ENCODE peak calls at places on chromosomes 3 and 15, in nine cellular contexts. F is bronchial epithelial cell, Y is psoas muscle, C is stomach, X is lower lobe of right lung, V is HepG2, H is foreskin fibroblast, O is fibroblast of the aortic adventitia, B is heart left ventricle. I is an unnamed sample.

GRCh38 chr15:75109021-75109690 is 85.8 kb downstream of the PPCDC start:
- DNase-seq in V (no peak), B (no peak), X (no peak), Y (no peak), F (no peak), O (no peak), C (no peak), H (no peak), I (no peak)

GRCh38 chr3:179622023-179622422 is 17.4 kb downstream of the NDUFB5 start:
- DNase-seq in C (no peak), Y (no peak), O (no peak), H (no peak), F (no peak), X (no peak), V (no peak), B (no peak), I (no peak)

GRCh38 chr15:36931434-36931833 is 168.9 kb downstream of the MEIS2 start:
- DNase-seq in F (no peak), Y (no peak), V (no peak), B (no peak), C (no peak), X (no peak), O (no peak), H (no peak), I (no peak)

GRCh38 chr15:73326157-73326556 is 42.6 kb downstream of the HCN4 start:
- DNase-seq in X (no peak), B (no peak), C (no peak), H (no peak), Y (no peak), O (no peak), F (no peak), V (no peak), I (no peak)

GRCh38 chr3:120850326-120851295 is 57.4 kb upstream of the STXBP5L start:
- DNase-seq in H (no peak), B (no peak), F (peak), V (no peak), C (no peak), X (no peak), O (peak), Y (no peak), I (no peak)

GRCh38 chr3:42698911-42699230 is 3.7 kb downstream of the HHATL start:
- DNase-seq in V (no peak), Y (peak), O (no peak), B (no peak), F (no peak), C (peak), H (no peak), X (peak), I (no peak)

GRCh38 chr15:51647128-51647562 is 24.6 kb upstream of the DMXL2 start:
- DNase-seq in C (peak), Y (peak), B (peak), F (peak), O (peak), X (peak), H (peak), V (no peak), I (peak)

GRCh38 chr3:50607271-50608091 is 4.1 kb downstream of the CISH start:
- DNase-seq in C (no peak), Y (peak), V (no peak), O (no peak), H (no peak), X (peak), B (peak), F (no peak), I (no peak)

GRCh38 chr3:101902041-101902440 is 52.7 kb downstream of the NFKBIZ start:
- DNase-seq in H (peak), X (no peak), B (no peak), Y (no peak), V (no peak), O (peak), F (peak), C (no peak), I (peak)

GRCh38 chr3:36606871-36607765 is 157.2 kb downstream of the DCLK3 start:
- DNase-seq in B (no peak), H (no peak), X (no peak), V (no peak), F (no peak), Y (no peak), O (peak), C (no peak), I (no peak)

GRCh38 chr3:150035400-150035799 is 64.7 kb upstream of the PFN2 start:
- DNase-seq in O (no peak), F (no peak), V (no peak), C (no peak), Y (peak), B (no peak), X (no peak), H (no peak), I (no peak)

GRCh38 chr15:77633134-77633912 is 611 bp upstream of the LINGO1 start:
- DNase-seq in F (peak), C (peak), H (peak), X (peak), V (peak), B (peak), Y (peak), O (peak), I (peak)

GRCh38 chr15:91884604-91885003 is 31.1 kb downstream of the SLCO3A1 start:
- DNase-seq in V (no peak), C (no peak), O (peak), Y (no peak), F (no peak), B (no peak), H (no peak), X (no peak), I (no peak)

GRCh38 chr15:91887321-91887720 is 33.8 kb downstream of the SLCO3A1 start:
- DNase-seq in O (no peak), C (no peak), Y (no peak), X (no peak), V (no peak), F (no peak), H (no peak), B (peak), I (no peak)

GRCh38 chr15:91886878-91887277 is 33.4 kb downstream of the SLCO3A1 start:
- DNase-seq in O (no peak), B (no peak), F (no peak), V (no peak), Y (no peak), X (no peak), C (no peak), H (no peak), I (no peak)

GRCh38 chr15:91885054-91885453 is 31.5 kb downstream of the SLCO3A1 start:
- DNase-seq in C (no peak), Y (no peak), F (no peak), V (no peak), B (no peak), O (no peak), H (no peak), X (no peak), I (no peak)

DNA sequence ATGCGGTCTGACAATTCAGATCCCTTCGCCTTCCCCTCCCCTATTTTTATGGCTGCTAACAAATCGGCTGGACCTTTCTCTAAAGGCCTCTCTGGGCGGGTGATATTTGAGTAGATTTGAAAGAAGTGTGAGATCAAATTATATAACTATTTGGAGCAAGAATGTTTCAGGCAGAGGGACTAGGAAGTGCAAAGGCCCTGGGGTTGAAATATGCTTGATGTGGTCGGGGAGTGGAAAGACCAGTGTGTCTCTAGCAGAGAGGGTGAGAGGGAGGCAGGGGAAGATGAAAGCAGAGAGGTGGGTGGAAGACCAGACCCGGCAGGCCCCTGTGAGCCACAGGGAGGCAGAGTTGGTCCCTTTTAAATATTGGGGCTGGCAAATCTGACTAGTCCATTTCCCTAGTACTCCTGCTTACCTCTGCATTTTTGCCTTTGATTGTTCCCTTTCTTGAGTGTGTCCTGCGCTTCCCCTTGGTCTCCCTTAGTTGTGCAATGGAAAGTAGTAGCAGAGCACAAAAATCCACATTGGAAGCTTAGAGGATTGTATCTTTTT is 32.3 kb downstream of the SLCO3A1 start:
- DNase-seq in C (no peak), F (no peak), H (no peak), V (no peak), Y (no peak), O (no peak), B (no peak), X (no peak), I (no peak)
- TF ChIP-seq CTCF in C (no peak), F (peak), H (no peak), V (no peak), Y (peak), O (no peak), B (no peak), X (peak), I (no peak)

GRCh38 chr3:185595520-185595919 is 9.4 kb downstream of the SENP2 start:
- DNase-seq in Y (no peak), X (no peak), F (no peak), B (no peak), C (no peak), O (no peak), H (no peak), V (no peak), I (no peak)
- H3K4me3 ChIP-seq in Y (no peak), X (no peak), F (no peak), B (no peak), C (no peak), O (no peak), H (no peak), V (no peak), I (no peak)

GRCh38 chr15:45586990-45587860 is at the start of gene BLOC1S6:
- DNase-seq in B (peak), O (peak), V (peak), F (peak), X (peak), Y (peak), H (peak), C (peak), I (peak)
- TF ChIP-seq CTCF in B (no peak), O (no peak), V (no peak), F (no peak), X (no peak), Y (no peak), H (no peak), C (no peak), I (no peak)

GRCh38 chr15:64247906-64248541 is 85.2 kb upstream of the PPIB start:
- DNase-seq in Y (no peak), C (no peak), X (no peak), B (no peak), H (peak), F (peak), O (peak), V (peak), I (peak)

GRCh38 chr15:64247535-64247905 is 84.7 kb upstream of the PPIB start:
- DNase-seq in H (no peak), C (no peak), Y (no peak), O (no peak), F (no peak), B (no peak), X (no peak), V (peak), I (no peak)

GRCh38 chr15:64245405-64245804 is 82.6 kb upstream of the PPIB start:
- DNase-seq in X (no peak), O (no peak), C (no peak), F (no peak), Y (no peak), V (no peak), B (no peak), H (no peak), I (no peak)

GRCh38 chr15:64249406-64249805 is 86.6 kb upstream of the PPIB start:
- DNase-seq in B (no peak), O (no peak), F (peak), C (no peak), X (no peak), V (no peak), Y (no peak), H (no peak), I (no peak)

DNA sequence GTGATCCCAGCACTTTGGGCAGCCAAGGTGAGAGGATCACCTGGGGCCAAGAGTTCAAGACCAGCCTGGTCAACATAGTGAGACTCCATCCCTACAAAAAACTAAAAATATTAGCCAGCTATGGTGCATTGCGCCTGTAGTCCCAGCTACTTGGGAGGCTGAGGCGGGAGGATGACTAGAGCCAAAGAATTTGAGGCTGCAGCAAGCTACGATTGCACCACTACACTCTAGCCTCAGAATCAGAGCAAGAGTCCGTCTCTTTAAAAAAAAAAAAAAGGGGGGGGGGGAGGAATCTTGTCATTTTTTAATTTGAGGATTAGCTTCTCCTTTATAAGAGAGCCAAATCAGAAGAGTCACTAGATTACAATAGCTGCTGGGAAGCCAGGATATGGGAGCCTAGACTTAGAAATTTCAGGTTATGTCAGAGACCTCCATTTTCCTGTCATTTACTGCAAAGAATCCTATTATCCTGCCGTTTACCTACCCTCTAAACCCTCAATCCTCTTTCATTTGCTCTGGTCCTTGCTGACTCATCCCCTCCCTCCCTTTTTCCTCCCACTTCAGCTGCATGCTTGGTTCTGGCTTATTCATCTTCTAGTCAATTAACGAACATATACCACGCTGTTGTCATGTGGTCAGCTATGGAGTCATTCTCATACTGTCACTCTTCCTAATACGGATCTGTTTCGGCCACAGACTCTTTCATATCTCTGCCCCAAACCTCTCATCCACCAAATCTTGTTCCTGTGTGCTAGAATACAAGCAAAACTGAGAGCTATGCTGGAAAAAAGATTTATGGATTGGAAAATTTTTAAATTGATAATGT is 83.8 kb upstream of the PPIB start:
- DNase-seq in H (peak), C (no peak), F (peak), B (no peak), V (peak), Y (no peak), O (peak), X (no peak), I (peak)
- H3K4me3 ChIP-seq in H (no peak), C (no peak), F (no peak), B (no peak), V (no peak), Y (no peak), O (no peak), X (no peak), I (no peak)

DNA sequence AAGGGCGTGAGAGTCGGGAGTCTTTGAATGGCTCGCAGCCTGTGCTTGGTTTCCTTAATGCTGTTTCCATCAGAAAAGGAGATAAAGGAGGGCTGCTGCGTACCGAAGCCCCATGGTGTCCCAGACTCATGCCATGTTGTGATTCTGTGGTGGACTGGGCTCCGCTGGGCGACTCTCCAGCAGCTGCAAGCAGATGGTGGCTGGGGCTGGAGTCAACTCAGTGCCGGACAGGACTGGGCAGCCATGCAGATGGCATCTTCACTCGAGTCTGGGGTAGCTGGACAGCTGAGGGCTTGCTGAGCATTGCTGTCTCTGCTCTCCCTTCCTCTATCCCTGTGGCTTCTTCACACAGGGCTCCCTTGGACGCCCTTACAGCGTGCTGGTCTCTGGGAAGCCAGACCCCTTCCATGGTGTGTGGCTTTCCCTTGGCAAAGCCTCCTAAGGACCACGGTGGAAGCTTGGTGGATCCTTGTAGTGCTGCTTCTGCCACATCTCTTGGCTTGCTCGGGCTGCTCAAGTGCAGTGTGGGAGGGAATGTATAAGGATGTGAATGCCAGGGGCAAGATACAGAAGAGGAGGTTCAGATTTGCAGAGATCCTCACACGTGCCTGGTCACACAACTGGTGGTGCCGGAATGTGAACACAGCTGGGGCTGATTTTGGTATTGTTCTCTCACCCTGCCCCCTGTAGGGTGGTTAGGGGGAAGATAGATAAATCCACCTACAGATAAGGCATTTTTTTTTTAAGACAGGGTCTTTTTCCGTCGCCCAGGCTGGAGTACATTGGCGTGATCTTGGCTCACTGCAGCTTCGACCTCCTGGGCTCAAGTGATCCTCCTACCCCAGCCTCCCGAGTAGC is 9.0 kb downstream of the NIPA1 start:
- DNase-seq in C (no peak), V (no peak), O (no peak), H (no peak), F (no peak), B (no peak), Y (no peak), X (no peak), I (no peak)
- TF ChIP-seq CTCF in C (no peak), V (no peak), O (no peak), H (no peak), F (no peak), B (no peak), Y (no peak), X (no peak), I (no peak)

GRCh38 chr3:99872633-99873254 is 55.1 kb downstream of the CMSS1 start:
- DNase-seq in V (no peak), Y (no peak), O (peak), B (no peak), C (no peak), H (no peak), F (no peak), X (no peak), I (no peak)
- H3K4me3 ChIP-seq in V (peak), Y (peak), O (peak), B (peak), C (peak), H (peak), F (no peak), X (peak), I (peak)

GRCh38 chr3:14452676-14453367 is 50.4 kb downstream of the SLC6A6 start:
- DNase-seq in Y (peak), C (peak), H (peak), B (peak), F (peak), X (peak), O (peak), V (no peak), I (peak)
- TF ChIP-seq CTCF in Y (peak), C (peak), H (peak), B (no peak), F (no peak), X (no peak), O (peak), V (no peak), I (no peak)

DNA sequence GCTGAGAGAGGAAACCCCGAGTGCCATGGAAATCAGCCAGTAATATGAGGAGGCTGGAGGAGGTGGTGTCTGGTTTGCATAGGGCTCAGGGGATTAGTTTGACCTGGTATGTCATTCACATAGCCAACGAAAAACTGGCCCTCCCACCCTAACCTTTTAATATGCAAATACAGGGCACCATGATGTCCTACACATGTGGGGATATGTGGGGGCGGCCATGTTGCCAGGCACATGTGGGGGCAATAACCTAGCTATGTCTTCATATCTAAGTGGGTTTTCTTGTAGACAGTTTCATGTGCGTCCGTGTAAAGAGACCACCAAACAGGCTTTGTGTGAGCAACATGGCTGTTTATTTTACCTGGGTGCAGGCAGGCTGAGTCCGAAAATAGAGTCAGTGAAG is 110.1 kb downstream of the MOBP start:
- DNase-seq in B (no peak), V (no peak), X (no peak), H (no peak), F (no peak), C (no peak), Y (no peak), O (no peak), I (no peak)
- H3K4me3 ChIP-seq in B (no peak), V (no peak), X (no peak), H (no peak), F (no peak), C (no peak), Y (no peak), O (no peak), I (no peak)

DNA sequence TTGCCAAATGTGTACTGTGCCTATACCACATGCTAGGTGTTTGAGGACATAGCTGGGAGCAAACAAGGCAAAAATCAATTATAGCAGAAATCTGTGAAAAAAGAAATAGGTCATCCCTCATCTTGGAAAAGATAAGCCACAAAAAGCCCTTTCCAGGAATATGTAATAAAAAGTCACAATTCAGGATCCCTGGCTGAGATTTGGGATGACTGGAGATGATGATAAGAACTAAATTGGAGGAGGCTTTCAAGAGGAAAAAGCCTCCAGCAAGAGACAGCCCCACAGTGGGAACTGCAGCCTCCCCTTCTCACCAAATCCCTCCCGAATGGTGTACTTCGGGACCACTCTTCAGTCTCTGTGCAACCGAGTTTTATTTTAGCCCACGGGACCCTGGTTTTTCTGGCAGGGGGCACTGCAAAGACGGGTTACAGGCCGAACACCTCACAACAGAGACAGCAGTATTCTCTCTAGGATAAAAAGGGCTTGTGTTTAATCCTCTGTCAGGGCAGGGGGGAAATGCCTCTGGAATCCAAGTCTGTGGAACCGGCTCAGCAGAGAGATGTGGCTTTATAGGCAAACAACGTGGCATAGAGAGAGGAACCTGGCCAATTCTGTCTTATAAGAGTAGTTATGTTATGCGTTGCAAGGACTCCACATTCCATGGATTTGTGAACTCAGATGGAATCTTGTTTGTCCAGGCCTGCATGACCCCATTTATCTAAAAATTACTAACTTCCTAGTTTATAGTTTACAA is 1.2 kb upstream of the LMCD1 start:
- DNase-seq in V (peak), C (peak), H (no peak), X (no peak), Y (no peak), O (peak), B (no peak), F (no peak), I (peak)
- TF ChIP-seq CTCF in V (no peak), C (no peak), H (no peak), X (no peak), Y (no peak), O (no peak), B (no peak), F (no peak), I (no peak)

I was measured in AG04449.